ENCODE peak calls at places on chromosomes 1 and 21, in ten cellular contexts. One of them, this sample, is unnamed.

GRCh38 chr1:59718989-59719360 is 95.8 kb upstream of the HOOK1 start:
- DNase-seq in A549: no peak
- DNase-seq in cardiac fibroblast: no peak
- DNase-seq in lower leg skin: no peak
- DNase-seq in hypothalamus: no peak
- DNase-seq in Karpas-422: no peak
- DNase-seq in brain microvascular endothelial cell: no peak
- DNase-seq in SHP77 treated with DMSO at 0.1 percent for 48 hours: no peak
- DNase-seq in fibroblast of the aortic adventitia: no peak
- DNase-seq in stimulated activated CD4-positive, alpha-beta T cell treated with anti-CD3 and anti-CD28 coated beads, Interleukin-15, amount 100 ng/mL, for 1 hour: no peak
- DNase-seq in this sample: no peak

GRCh38 chr1:225946082-225946620 is 5.1 kb upstream of the LEFTY2 start:
- DNase-seq in A549: no peak
- DNase-seq in cardiac fibroblast: no peak
- DNase-seq in lower leg skin: no peak
- DNase-seq in hypothalamus: no peak
- DNase-seq in Karpas-422: no peak
- DNase-seq in brain microvascular endothelial cell: no peak
- DNase-seq in SHP77 treated with DMSO at 0.1 percent for 48 hours: no peak
- DNase-seq in fibroblast of the aortic adventitia: no peak
- DNase-seq in stimulated activated CD4-positive, alpha-beta T cell treated with anti-CD3 and anti-CD28 coated beads, Interleukin-15, amount 100 ng/mL, for 1 hour: no peak
- DNase-seq in this sample: no peak

GRCh38 chr21:45019887-45020537 is 54.4 kb upstream of the ADARB1 start:
- DNase-seq in A549: no peak
- DNase-seq in cardiac fibroblast: no peak
- DNase-seq in lower leg skin: no peak
- DNase-seq in hypothalamus: no peak
- DNase-seq in Karpas-422: no peak
- DNase-seq in brain microvascular endothelial cell: no peak
- DNase-seq in SHP77 treated with DMSO at 0.1 percent for 48 hours: no peak
- DNase-seq in fibroblast of the aortic adventitia: no peak
- DNase-seq in stimulated activated CD4-positive, alpha-beta T cell treated with anti-CD3 and anti-CD28 coated beads, Interleukin-15, amount 100 ng/mL, for 1 hour: no peak
- DNase-seq in this sample: peak; percentile 25

GRCh38 chr1:12063141-12064072 is at the start of gene TNFRSF8:
- DNase-seq in A549: no peak
- DNase-seq in cardiac fibroblast: peak; percentile 31
- DNase-seq in lower leg skin: no peak
- DNase-seq in hypothalamus: no peak
- DNase-seq in Karpas-422: no peak
- DNase-seq in brain microvascular endothelial cell: peak; percentile 12
- DNase-seq in SHP77 treated with DMSO at 0.1 percent for 48 hours: no peak
- DNase-seq in fibroblast of the aortic adventitia: peak; percentile 29
- DNase-seq in stimulated activated CD4-positive, alpha-beta T cell treated with anti-CD3 and anti-CD28 coated beads, Interleukin-15, amount 100 ng/mL, for 1 hour: no peak
- DNase-seq in this sample: no peak

GRCh38 chr1:211735208-211736170 is 60.1 kb upstream of the NEK2 start:
- DNase-seq in A549: peak; percentile 95
- DNase-seq in cardiac fibroblast: peak; percentile 70
- DNase-seq in lower leg skin: peak; percentile 42
- DNase-seq in hypothalamus: no peak
- DNase-seq in Karpas-422: no peak
- DNase-seq in brain microvascular endothelial cell: peak; percentile 89
- DNase-seq in SHP77 treated with DMSO at 0.1 percent for 48 hours: no peak
- DNase-seq in fibroblast of the aortic adventitia: peak; percentile 68
- DNase-seq in stimulated activated CD4-positive, alpha-beta T cell treated with anti-CD3 and anti-CD28 coated beads, Interleukin-15, amount 100 ng/mL, for 1 hour: no peak
- DNase-seq in this sample: peak; percentile 71

GRCh38 chr1:118115567-118116272 is 69.3 kb downstream of the SPAG17 start:
- DNase-seq in A549: no peak
- DNase-seq in cardiac fibroblast: no peak
- DNase-seq in lower leg skin: no peak
- DNase-seq in hypothalamus: no peak
- DNase-seq in Karpas-422: no peak
- DNase-seq in brain microvascular endothelial cell: no peak
- DNase-seq in SHP77 treated with DMSO at 0.1 percent for 48 hours: no peak
- DNase-seq in fibroblast of the aortic adventitia: peak; percentile 56
- DNase-seq in stimulated activated CD4-positive, alpha-beta T cell treated with anti-CD3 and anti-CD28 coated beads, Interleukin-15, amount 100 ng/mL, for 1 hour: no peak
- DNase-seq in this sample: no peak

GRCh38 chr1:180632326-180633088 is 685 bp downstream of the XPR1 start:
- DNase-seq in A549: peak; percentile 39
- DNase-seq in cardiac fibroblast: peak; percentile 11
- DNase-seq in lower leg skin: no peak
- DNase-seq in hypothalamus: peak; percentile 57
- DNase-seq in Karpas-422: peak; percentile 81
- DNase-seq in brain microvascular endothelial cell: no peak
- DNase-seq in SHP77 treated with DMSO at 0.1 percent for 48 hours: peak; percentile 42
- DNase-seq in fibroblast of the aortic adventitia: peak; percentile 18
- DNase-seq in stimulated activated CD4-positive, alpha-beta T cell treated with anti-CD3 and anti-CD28 coated beads, Interleukin-15, amount 100 ng/mL, for 1 hour: no peak
- DNase-seq in this sample: peak; percentile 54

GRCh38 chr1:223141021-223141420 is 2.0 kb downstream of the TLR5 start:
- DNase-seq in A549: no peak
- DNase-seq in cardiac fibroblast: peak; percentile 27
- DNase-seq in lower leg skin: no peak
- DNase-seq in hypothalamus: no peak
- DNase-seq in Karpas-422: no peak
- DNase-seq in brain microvascular endothelial cell: no peak
- DNase-seq in SHP77 treated with DMSO at 0.1 percent for 48 hours: no peak
- DNase-seq in fibroblast of the aortic adventitia: no peak
- DNase-seq in stimulated activated CD4-positive, alpha-beta T cell treated with anti-CD3 and anti-CD28 coated beads, Interleukin-15, amount 100 ng/mL, for 1 hour: no peak
- DNase-seq in this sample: no peak

GRCh38 chr1:60904079-60904852 is 178.1 kb upstream of the NFIA start:
- DNase-seq in A549: no peak
- DNase-seq in cardiac fibroblast: peak; percentile 77
- DNase-seq in lower leg skin: peak; percentile 37
- DNase-seq in hypothalamus: peak; percentile 23
- DNase-seq in Karpas-422: no peak
- DNase-seq in brain microvascular endothelial cell: no peak
- DNase-seq in SHP77 treated with DMSO at 0.1 percent for 48 hours: no peak
- DNase-seq in fibroblast of the aortic adventitia: peak; percentile 71
- DNase-seq in stimulated activated CD4-positive, alpha-beta T cell treated with anti-CD3 and anti-CD28 coated beads, Interleukin-15, amount 100 ng/mL, for 1 hour: no peak
- DNase-seq in this sample: no peak

GRCh38 chr21:43808367-43808766 is 19.0 kb downstream of the RRP1 start:
- DNase-seq in A549: no peak
- DNase-seq in cardiac fibroblast: no peak
- DNase-seq in lower leg skin: no peak
- DNase-seq in hypothalamus: no peak
- DNase-seq in Karpas-422: peak; percentile 61
- DNase-seq in brain microvascular endothelial cell: no peak
- DNase-seq in SHP77 treated with DMSO at 0.1 percent for 48 hours: no peak
- DNase-seq in fibroblast of the aortic adventitia: no peak
- DNase-seq in stimulated activated CD4-positive, alpha-beta T cell treated with anti-CD3 and anti-CD28 coated beads, Interleukin-15, amount 100 ng/mL, for 1 hour: no peak
- DNase-seq in this sample: no peak

GRCh38 chr1:17274186-17275170 is 25.6 kb downstream of the PADI3 start:
- DNase-seq in A549: peak; percentile 69
- DNase-seq in cardiac fibroblast: peak; percentile 37
- DNase-seq in lower leg skin: no peak
- DNase-seq in hypothalamus: no peak
- DNase-seq in Karpas-422: peak; percentile 84
- DNase-seq in brain microvascular endothelial cell: peak; percentile 34
- DNase-seq in SHP77 treated with DMSO at 0.1 percent for 48 hours: no peak
- DNase-seq in fibroblast of the aortic adventitia: peak; percentile 33
- DNase-seq in stimulated activated CD4-positive, alpha-beta T cell treated with anti-CD3 and anti-CD28 coated beads, Interleukin-15, amount 100 ng/mL, for 1 hour: no peak
- DNase-seq in this sample: peak; percentile 34

GRCh38 chr1:118984086-118984989 is 3.8 kb downstream of the TBX15 start:
- DNase-seq in A549: no peak
- DNase-seq in cardiac fibroblast: no peak
- DNase-seq in lower leg skin: no peak
- DNase-seq in hypothalamus: no peak
- DNase-seq in Karpas-422: no peak
- DNase-seq in brain microvascular endothelial cell: peak; percentile 72
- DNase-seq in SHP77 treated with DMSO at 0.1 percent for 48 hours: no peak
- DNase-seq in fibroblast of the aortic adventitia: no peak
- DNase-seq in stimulated activated CD4-positive, alpha-beta T cell treated with anti-CD3 and anti-CD28 coated beads, Interleukin-15, amount 100 ng/mL, for 1 hour: no peak
- DNase-seq in this sample: no peak

GRCh38 chr21:38236232-38236631 is 20.6 kb upstream of the KCNJ15 start:
- DNase-seq in A549: no peak
- DNase-seq in cardiac fibroblast: no peak
- DNase-seq in lower leg skin: no peak
- DNase-seq in hypothalamus: no peak
- DNase-seq in Karpas-422: no peak
- DNase-seq in brain microvascular endothelial cell: peak; percentile 27
- DNase-seq in SHP77 treated with DMSO at 0.1 percent for 48 hours: no peak
- DNase-seq in fibroblast of the aortic adventitia: no peak
- DNase-seq in stimulated activated CD4-positive, alpha-beta T cell treated with anti-CD3 and anti-CD28 coated beads, Interleukin-15, amount 100 ng/mL, for 1 hour: no peak
- DNase-seq in this sample: no peak

GRCh38 chr21:41086551-41086950 is 81.4 kb upstream of the BACE2 start:
- DNase-seq in A549: no peak
- DNase-seq in cardiac fibroblast: no peak
- DNase-seq in lower leg skin: no peak
- DNase-seq in hypothalamus: no peak
- DNase-seq in Karpas-422: no peak
- DNase-seq in brain microvascular endothelial cell: no peak
- DNase-seq in SHP77 treated with DMSO at 0.1 percent for 48 hours: no peak
- DNase-seq in fibroblast of the aortic adventitia: no peak
- DNase-seq in stimulated activated CD4-positive, alpha-beta T cell treated with anti-CD3 and anti-CD28 coated beads, Interleukin-15, amount 100 ng/mL, for 1 hour: no peak
- DNase-seq in this sample: no peak

GRCh38 chr1:197016751-197017150 is 39.4 kb downstream of the CFHR5 start:
- DNase-seq in A549: no peak
- DNase-seq in cardiac fibroblast: no peak
- DNase-seq in lower leg skin: no peak
- DNase-seq in hypothalamus: no peak
- DNase-seq in Karpas-422: no peak
- DNase-seq in brain microvascular endothelial cell: no peak
- DNase-seq in SHP77 treated with DMSO at 0.1 percent for 48 hours: no peak
- DNase-seq in fibroblast of the aortic adventitia: no peak
- DNase-seq in stimulated activated CD4-positive, alpha-beta T cell treated with anti-CD3 and anti-CD28 coated beads, Interleukin-15, amount 100 ng/mL, for 1 hour: no peak
- DNase-seq in this sample: no peak

GRCh38 chr1:163472267-163472666 is 150.5 kb downstream of the NUF2 start:
- DNase-seq in A549: no peak
- DNase-seq in cardiac fibroblast: no peak
- DNase-seq in lower leg skin: no peak
- DNase-seq in hypothalamus: no peak
- DNase-seq in Karpas-422: no peak
- DNase-seq in brain microvascular endothelial cell: no peak
- DNase-seq in SHP77 treated with DMSO at 0.1 percent for 48 hours: peak; percentile 99
- DNase-seq in fibroblast of the aortic adventitia: no peak
- DNase-seq in stimulated activated CD4-positive, alpha-beta T cell treated with anti-CD3 and anti-CD28 coated beads, Interleukin-15, amount 100 ng/mL, for 1 hour: no peak
- DNase-seq in this sample: no peak

GRCh38 chr1:182446033-182446669 is 3.8 kb upstream of the RGSL1 start:
- DNase-seq in A549: peak; percentile 53
- DNase-seq in cardiac fibroblast: peak; percentile 65
- DNase-seq in lower leg skin: no peak
- DNase-seq in hypothalamus: no peak
- DNase-seq in Karpas-422: peak; percentile 86
- DNase-seq in brain microvascular endothelial cell: peak; percentile 34
- DNase-seq in SHP77 treated with DMSO at 0.1 percent for 48 hours: peak; percentile 51
- DNase-seq in fibroblast of the aortic adventitia: peak; percentile 64
- DNase-seq in stimulated activated CD4-positive, alpha-beta T cell treated with anti-CD3 and anti-CD28 coated beads, Interleukin-15, amount 100 ng/mL, for 1 hour: no peak
- DNase-seq in this sample: no peak

GRCh38 chr1:61053712-61054608 is 28.4 kb upstream of the NFIA start:
- DNase-seq in A549: no peak
- DNase-seq in cardiac fibroblast: peak; percentile 25
- DNase-seq in lower leg skin: no peak
- DNase-seq in hypothalamus: peak; percentile 29
- DNase-seq in Karpas-422: peak; percentile 63
- DNase-seq in brain microvascular endothelial cell: no peak
- DNase-seq in SHP77 treated with DMSO at 0.1 percent for 48 hours: no peak
- DNase-seq in fibroblast of the aortic adventitia: peak; percentile 22
- DNase-seq in stimulated activated CD4-positive, alpha-beta T cell treated with anti-CD3 and anti-CD28 coated beads, Interleukin-15, amount 100 ng/mL, for 1 hour: no peak
- DNase-seq in this sample: peak; percentile 46

GRCh38 chr1:9691108-9691445 is 39.5 kb downstream of the PIK3CD start:
- DNase-seq in A549: no peak
- DNase-seq in cardiac fibroblast: no peak
- DNase-seq in lower leg skin: no peak
- DNase-seq in hypothalamus: no peak
- DNase-seq in Karpas-422: no peak
- DNase-seq in brain microvascular endothelial cell: peak; percentile 47
- DNase-seq in SHP77 treated with DMSO at 0.1 percent for 48 hours: no peak
- DNase-seq in fibroblast of the aortic adventitia: no peak
- DNase-seq in stimulated activated CD4-positive, alpha-beta T cell treated with anti-CD3 and anti-CD28 coated beads, Interleukin-15, amount 100 ng/mL, for 1 hour: no peak
- DNase-seq in this sample: no peak

GRCh38 chr1:54748094-54748835 is 16.1 kb downstream of the PARS2 start:
- DNase-seq in A549: no peak
- DNase-seq in cardiac fibroblast: no peak
- DNase-seq in lower leg skin: no peak
- DNase-seq in hypothalamus: no peak
- DNase-seq in Karpas-422: no peak
- DNase-seq in brain microvascular endothelial cell: no peak
- DNase-seq in SHP77 treated with DMSO at 0.1 percent for 48 hours: no peak
- DNase-seq in fibroblast of the aortic adventitia: no peak
- DNase-seq in stimulated activated CD4-positive, alpha-beta T cell treated with anti-CD3 and anti-CD28 coated beads, Interleukin-15, amount 100 ng/mL, for 1 hour: no peak
- DNase-seq in this sample: no peak